ENCODE peak calls at places on chromosomes 7 and 10, in five cellular contexts. P is sigmoid colon, E is heart left ventricle, T is astrocyte of the spinal cord, Q is GM23338. W is an unnamed sample.

GRCh38 chr7:87480386-87480785 is 4.9 kb upstream of the ABCB4 start:
- DNase-seq in Q (no peak), T (peak), E (no peak), P (no peak), W (no peak)

GRCh38 chr10:3169271-3169670 is 3.3 kb downstream of the PITRM1 start:
- DNase-seq in P (no peak), T (no peak), E (no peak), Q (no peak), W (no peak)

GRCh38 chr7:71419546-71420337 is 287.8 kb downstream of the GALNT17 start:
- DNase-seq in E (no peak), P (no peak), Q (no peak), T (no peak), W (no peak)

GRCh38 chr10:77214799-77215198 is 422.8 kb downstream of the KCNMA1 start:
- DNase-seq in T (no peak), P (no peak), E (no peak), Q (no peak), W (no peak)

GRCh38 chr7:112566392-112567324 is 85.9 kb downstream of the LSMEM1 start:
- DNase-seq in Q (no peak), T (no peak), P (no peak), E (no peak), W (no peak)

GRCh38 chr10:122196218-122196617 is 74.9 kb upstream of the BTBD16 start:
- DNase-seq in T (no peak), Q (no peak), E (no peak), P (no peak), W (no peak)

GRCh38 chr7:122217125-122217524 is 73.1 kb upstream of the AASS start:
- DNase-seq in T (no peak), E (no peak), Q (no peak), P (no peak), W (no peak)

GRCh38 chr7:104267701-104268368 is 60.0 kb upstream of the ORC5 start:
- DNase-seq in E (no peak), T (peak), Q (peak), P (no peak), W (no peak)

GRCh38 chr7:99019523-99020412 is 124.1 kb downstream of the SMURF1 start:
- DNase-seq in Q (no peak), P (peak), T (no peak), E (no peak), W (no peak)

GRCh38 chr10:99555371-99556224 is 22.9 kb downstream of the NKX2-3 start:
- DNase-seq in P (no peak), E (no peak), Q (no peak), T (no peak), W (no peak)

GRCh38 chr7:10618934-10619333 is 354.7 kb upstream of the PHF14 start:
- DNase-seq in P (no peak), T (no peak), E (no peak), Q (peak), W (no peak)

GRCh38 chr7:151088856-151089699 is 2.8 kb downstream of the AGAP3 start:
- DNase-seq in P (peak), T (peak), Q (peak), E (peak), W (peak)

GRCh38 chr10:34240031-34240430 is 575.1 kb downstream of the PARD3 start:
- DNase-seq in P (no peak), E (no peak), Q (no peak), T (no peak), W (no peak)

GRCh38 chr10:33657154-33657900 is 322.9 kb upstream of the NRP1 start:
- DNase-seq in Q (no peak), E (peak), T (peak), P (no peak), W (no peak)

GRCh38 chr10:131733596-131733995 is 167.2 kb upstream of the PPP2R2D start:
- DNase-seq in E (no peak), Q (no peak), T (no peak), P (no peak), W (no peak)

GRCh38 chr7:80686576-80686975 is 48.1 kb downstream of the CD36 start:
- DNase-seq in P (no peak), E (no peak), T (no peak), Q (no peak), W (no peak)

GRCh38 chr7:158975526-158976467 is 119.4 kb downstream of the DYNC2I1 start:
- DNase-seq in P (no peak), E (no peak), Q (no peak), T (no peak), W (no peak)

GRCh38 chr7:4791738-4792536 is 16.5 kb downstream of the AP5Z1 start:
- DNase-seq in P (peak), E (peak), Q (peak), T (peak), W (peak)

GRCh38 chr10:127252818-127253217 is 56.4 kb upstream of the INSYN2A start:
- DNase-seq in Q (no peak), P (no peak), E (no peak), T (no peak), W (no peak)

GRCh38 chr10:127259385-127259784 is 63.0 kb upstream of the INSYN2A start:
- DNase-seq in P (no peak), T (no peak), Q (no peak), E (no peak), W (no peak)

GRCh38 chr10:127254276-127254675 is 57.9 kb upstream of the INSYN2A start:
- DNase-seq in P (no peak), Q (no peak), E (no peak), T (no peak), W (no peak)
- TF ChIP-seq CTCF in P (no peak), Q (no peak), E (no peak), T (no peak), W (no peak)

DNA sequence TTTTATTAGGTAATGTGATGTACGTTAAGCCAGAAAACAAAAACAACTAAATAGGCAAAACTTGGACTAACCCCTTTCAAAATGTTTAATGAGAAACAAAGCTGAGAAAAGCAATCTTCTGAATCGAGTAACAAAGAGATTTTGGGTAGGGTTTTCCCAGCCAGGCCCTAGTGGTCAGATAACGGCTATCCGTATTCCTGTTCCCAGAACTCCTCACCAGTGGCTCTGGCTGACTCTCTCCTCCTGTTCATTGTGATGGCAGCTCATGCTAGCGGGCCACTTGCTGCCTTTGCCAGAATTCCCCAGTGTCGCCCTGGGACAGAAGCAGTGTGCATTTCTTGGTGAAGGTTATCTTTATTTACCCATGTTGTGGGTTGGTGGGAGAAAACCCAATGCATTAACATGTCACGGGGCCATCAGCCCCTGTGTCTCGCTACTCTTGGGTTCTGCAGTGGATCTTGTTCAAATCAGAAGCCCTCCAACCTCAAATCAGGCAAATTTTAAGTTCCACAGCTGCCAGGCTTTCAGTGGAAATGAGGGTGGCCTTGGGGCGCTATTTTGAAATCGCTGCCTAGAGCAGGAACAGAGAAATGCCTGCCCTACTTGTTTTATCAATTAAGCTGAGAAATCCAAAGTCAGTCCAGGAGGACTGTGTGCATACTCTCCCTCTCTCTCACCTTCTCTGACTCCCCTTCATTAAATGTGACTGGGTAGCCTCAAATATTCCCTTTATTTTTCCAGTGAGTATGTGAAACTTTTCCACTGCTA is 164.5 kb upstream of the NPVF start:
- DNase-seq in P (no peak), T (peak), Q (peak), E (no peak), W (no peak)
- TF ChIP-seq CTCF in P (peak), T (no peak), Q (peak), E (no peak), W (no peak)

GRCh38 chr10:104337985-104338735 is at the start of gene ITPRIP:
- DNase-seq in P (peak), Q (peak), T (peak), E (peak), W (peak)
- TF ChIP-seq CTCF in P (no peak), Q (no peak), T (peak), E (peak), W (no peak)

GRCh38 chr7:22730921-22731654 is 4.1 kb downstream of the IL6 start:
- DNase-seq in Q (no peak), T (peak), P (no peak), E (no peak), W (no peak)

GRCh38 chr7:22733761-22734160 is 6.8 kb downstream of the IL6 start:
- DNase-seq in P (no peak), E (no peak), T (no peak), Q (no peak), W (no peak)

GRCh38 chr7:22729180-22729579 is 2.2 kb downstream of the IL6 start:
- DNase-seq in E (no peak), Q (no peak), T (no peak), P (no peak), W (no peak)

GRCh38 chr7:22731781-22732180 is 4.8 kb downstream of the IL6 start:
- DNase-seq in P (no peak), T (no peak), Q (no peak), E (no peak), W (no peak)

GRCh38 chr7:22732556-22733126 is 5.6 kb downstream of the IL6 start:
- DNase-seq in P (no peak), Q (peak), E (no peak), T (peak), W (no peak)
- TF ChIP-seq CTCF in P (no peak), Q (peak), E (peak), T (peak), W (no peak)

GRCh38 chr7:117872565-117873055 is 631 bp downstream of the CTTNBP2 start:
- DNase-seq in T (peak), E (peak), Q (peak), P (peak), W (no peak)

GRCh38 chr7:117871778-117872538 is 1.3 kb downstream of the CTTNBP2 start:
- DNase-seq in T (peak), Q (peak), P (peak), E (peak), W (no peak)

GRCh38 chr7:117873933-117874530 is 791 bp upstream of the CTTNBP2 start:
- DNase-seq in T (no peak), P (no peak), Q (no peak), E (no peak), W (no peak)

GRCh38 chr7:117873056-117873932 is at the start of gene CTTNBP2:
- DNase-seq in P (peak), E (peak), T (peak), Q (peak), W (peak)

DNA sequence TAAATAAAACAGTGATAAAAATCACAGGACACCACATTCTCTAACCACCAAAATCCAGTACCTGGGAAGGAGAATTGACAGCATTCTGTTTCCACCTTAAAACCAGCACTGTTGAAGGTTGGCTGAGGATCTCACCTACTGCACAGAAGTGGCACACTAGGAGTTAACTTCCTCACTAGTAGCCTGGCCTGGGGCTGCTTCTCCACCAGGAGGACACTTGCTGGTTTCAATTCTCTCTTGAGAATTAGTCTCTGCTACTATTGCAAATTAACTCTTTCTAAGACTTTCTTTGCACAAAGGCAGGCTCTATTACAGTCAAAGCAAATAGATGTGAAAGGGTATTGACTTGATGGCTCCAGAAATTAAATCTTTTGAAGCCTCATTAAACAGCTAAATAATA is 2.3 kb upstream of the CTTNBP2 start:
- DNase-seq in P (no peak), E (peak), Q (peak), T (peak), W (no peak)
- TF ChIP-seq CTCF in P (no peak), E (no peak), Q (peak), T (peak), W (no peak)

DNA sequence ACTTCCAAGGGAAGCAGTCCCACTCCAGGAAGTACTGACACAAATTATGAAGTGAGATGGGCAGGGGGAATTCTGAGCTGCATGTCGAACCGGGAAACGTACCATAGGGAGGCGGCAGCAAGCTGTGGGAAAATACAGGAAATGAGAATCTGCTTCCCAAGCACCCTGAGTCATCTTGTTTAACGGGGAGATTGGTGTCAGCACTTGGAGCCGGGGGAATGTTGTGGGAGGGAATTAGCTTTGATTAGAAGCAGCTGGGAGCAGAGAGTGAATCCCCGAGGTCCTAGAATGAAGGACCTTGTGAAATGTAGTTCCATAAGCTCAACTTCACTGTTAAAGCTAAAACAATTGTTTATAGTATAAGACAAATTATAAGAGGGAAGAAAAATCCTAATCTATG is 141.4 kb upstream of the PRKCQ start:
- DNase-seq in E (peak), Q (peak), T (peak), P (peak), W (no peak)
- TF ChIP-seq CTCF in E (no peak), Q (no peak), T (peak), P (no peak), W (no peak)

GRCh38 chr10:68901106-68901927 is at the start of gene DDX50:
- DNase-seq in P (peak), E (peak), T (peak), Q (peak), W (peak)
- TF ChIP-seq CTCF in P (no peak), E (no peak), T (no peak), Q (no peak), W (no peak)

GRCh38 chr10:71713135-71714040 is 6.2 kb downstream of the C10orf105 start:
- DNase-seq in P (peak), Q (peak), E (peak), T (peak), W (peak)
- TF ChIP-seq CTCF in P (no peak), Q (no peak), E (no peak), T (peak), W (no peak)

DNA sequence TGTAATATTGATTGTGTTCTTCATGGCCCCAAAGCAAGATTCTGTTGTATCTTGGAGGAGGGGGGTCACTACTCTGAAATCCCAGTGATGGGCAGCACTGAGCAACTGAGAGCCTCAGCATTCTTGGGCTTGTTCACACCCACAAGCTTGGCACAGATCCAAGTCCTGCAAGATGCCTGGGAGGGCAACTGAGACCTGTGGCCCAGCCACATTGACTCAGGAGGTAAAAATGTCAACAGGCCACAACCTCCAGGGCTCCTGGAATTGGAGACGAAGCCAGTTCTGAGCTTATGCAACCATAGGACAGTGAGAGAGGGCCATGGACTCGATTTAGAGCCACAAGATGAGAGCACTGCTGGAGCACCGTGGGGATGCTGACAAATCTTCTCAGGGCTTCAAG is 3.1 kb upstream of the DOCK1 start:
- DNase-seq in E (no peak), T (peak), Q (no peak), P (no peak), W (no peak)
- TF ChIP-seq CTCF in E (no peak), T (peak), Q (no peak), P (no peak), W (no peak)

W was measured in omental fat pad.